ENCODE peak calls at places on chromosomes 4 and X, in five cellular contexts. Y is ovary; O is GM23248; C is CD4-positive, CD25-positive, alpha-beta regulatory T cell; E is WERI-Rb-1. D is an unnamed sample.

GRCh38 chr4:96228463-96228862 is 388.6 kb downstream of the PDHA2 start:
- DNase-seq in Y (no peak), O (no peak), C (no peak), E (no peak), D (no peak)

GRCh38 chrX:108736509-108737479 is at the start of gene IRS4:
- DNase-seq in O (peak), E (no peak), C (no peak), Y (peak), D (no peak)

GRCh38 chr4:5470318-5470889 is 238.0 kb downstream of the EVC2 start:
- DNase-seq in O (peak), C (no peak), Y (no peak), E (no peak), D (no peak)

GRCh38 chr4:94356444-94356843 is 13.8 kb upstream of the HPGDS start:
- DNase-seq in Y (no peak), E (no peak), C (no peak), O (no peak), D (no peak)

GRCh38 chrX:96382018-96382417 is 302.6 kb upstream of the DIAPH2 start:
- DNase-seq in E (no peak), O (no peak), C (no peak), Y (no peak), D (no peak)

GRCh38 chrX:133849676-133850075 is 135.7 kb downstream of the GPC3 start:
- DNase-seq in O (no peak), C (no peak), E (no peak), Y (no peak), D (no peak)

GRCh38 chr4:99084595-99084994 is 4.0 kb downstream of the ADH5 start:
- DNase-seq in Y (no peak), E (no peak), O (no peak), C (no peak), D (no peak)

GRCh38 chr4:177369372-177369771 is 59.7 kb downstream of the NEIL3 start:
- DNase-seq in C (no peak), Y (no peak), O (peak), E (no peak), D (no peak)

GRCh38 chr4:48815483-48815882 is 15.4 kb upstream of the OCIAD1 start:
- DNase-seq in E (no peak), O (no peak), C (peak), Y (no peak), D (no peak)

GRCh38 chrX:26851981-26852380 is 611.2 kb downstream of the PPP4R3C start:
- DNase-seq in Y (no peak), C (no peak), E (peak), O (peak), D (no peak)

GRCh38 chr4:174005422-174005821 is 278.0 kb downstream of the FBXO8 start:
- DNase-seq in Y (no peak), E (peak), O (no peak), C (no peak), D (no peak)

GRCh38 chrX:115968436-115969252 is 201.9 kb upstream of the AGTR2 start:
- DNase-seq in O (peak), Y (peak), C (no peak), E (no peak), D (no peak)

GRCh38 chrX:106436695-106437094 is 175.1 kb upstream of the RADX start:
- DNase-seq in Y (no peak), C (no peak), E (no peak), O (no peak), D (no peak)

GRCh38 chr4:82744284-82744963 is 54.2 kb downstream of the SCD5 start:
- DNase-seq in O (peak), Y (no peak), E (no peak), C (no peak), D (peak)

GRCh38 chr4:88957570-88957969 is 99.4 kb downstream of the FAM13A start:
- DNase-seq in E (no peak), Y (no peak), O (no peak), C (no peak), D (no peak)

GRCh38 chrX:122269243-122269781 is 914.8 kb upstream of the GRIA3 start:
- DNase-seq in C (no peak), Y (no peak), O (peak), E (no peak), D (no peak)

GRCh38 chrX:40170830-40171512 is 73.2 kb upstream of the BCOR start:
- DNase-seq in O (peak), C (peak), E (peak), Y (no peak), D (peak)

GRCh38 chr4:986949-987688 is at the start of gene IDUA:
- DNase-seq in C (peak), Y (peak), E (peak), O (peak), D (peak)

GRCh38 chr4:47863486-47863885 is 25.6 kb upstream of the CORIN start:
- DNase-seq in E (no peak), C (no peak), O (peak), Y (no peak), D (no peak)

GRCh38 chrX:69179380-69179911 is 14.2 kb upstream of the PJA1 start:
- DNase-seq in E (peak), Y (peak), O (no peak), C (no peak), D (no peak)

GRCh38 chrX:153944140-153944799 is at the start of gene RENBP:
- DNase-seq in E (peak), C (peak), Y (no peak), O (no peak), D (peak)

GRCh38 chr4:98473046-98473445 is 185.4 kb downstream of the TSPAN5 start:
- DNase-seq in E (no peak), Y (no peak), C (no peak), O (peak), D (no peak)

GRCh38 chr4:156884183-156884582 is 87.4 kb downstream of the PDGFC start:
- DNase-seq in C (no peak), E (no peak), O (peak), Y (no peak), D (no peak)
- H3K4me3 ChIP-seq in C (no peak), E (no peak), O (peak), Y (no peak), D (no peak)

GRCh38 chr4:103445377-103445776 is 247.2 kb upstream of the CENPE start:
- DNase-seq in C (no peak), O (no peak), Y (no peak), E (no peak), D (no peak)
- H3K27ac ChIP-seq in C (no peak), O (no peak), Y (no peak), E (no peak), D (no peak)

GRCh38 chr4:113637363-113637762 is 124.2 kb downstream of the CAMK2D start:
- DNase-seq in Y (no peak), O (peak), C (no peak), E (no peak), D (no peak)
- H3K4me3 ChIP-seq in Y (no peak), O (no peak), C (peak), E (no peak), D (no peak)

GRCh38 chr4:26033389-26033788 is 119.4 kb downstream of the SMIM20 start:
- DNase-seq in C (no peak), E (no peak), O (no peak), Y (no peak), D (no peak)
- H3K27ac ChIP-seq in C (no peak), E (peak), O (peak), Y (no peak), D (no peak)

DNA sequence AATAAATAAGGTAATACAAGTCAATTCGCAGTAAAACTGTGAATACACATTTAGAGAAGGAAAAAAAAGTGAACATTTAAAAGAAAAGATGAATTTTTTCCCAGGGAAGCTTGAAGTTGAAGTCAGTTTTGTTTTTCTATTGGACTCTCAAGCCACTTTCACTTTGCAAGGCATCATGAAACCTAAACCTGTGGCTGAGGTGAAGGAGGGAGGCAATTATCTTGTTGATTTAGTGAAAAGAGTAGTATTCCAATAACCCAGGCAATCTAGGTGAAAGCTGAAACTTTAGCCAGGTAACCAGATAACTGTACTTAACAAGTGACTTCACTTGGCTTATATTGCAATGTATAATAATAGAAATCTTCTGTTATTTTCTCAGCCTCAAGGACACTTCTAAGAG is 138.6 kb downstream of the HDX start:
- DNase-seq in Y (no peak), E (no peak), C (no peak), O (peak), D (no peak)
- H3K4me3 ChIP-seq in Y (no peak), E (no peak), C (no peak), O (peak), D (no peak)

GRCh38 chr4:145178740-145179139 is 1.6 kb downstream of the OTUD4 start:
- DNase-seq in E (no peak), C (peak), O (no peak), Y (no peak), D (no peak)
- H3K27ac ChIP-seq in E (peak), C (peak), O (peak), Y (peak), D (peak)

DNA sequence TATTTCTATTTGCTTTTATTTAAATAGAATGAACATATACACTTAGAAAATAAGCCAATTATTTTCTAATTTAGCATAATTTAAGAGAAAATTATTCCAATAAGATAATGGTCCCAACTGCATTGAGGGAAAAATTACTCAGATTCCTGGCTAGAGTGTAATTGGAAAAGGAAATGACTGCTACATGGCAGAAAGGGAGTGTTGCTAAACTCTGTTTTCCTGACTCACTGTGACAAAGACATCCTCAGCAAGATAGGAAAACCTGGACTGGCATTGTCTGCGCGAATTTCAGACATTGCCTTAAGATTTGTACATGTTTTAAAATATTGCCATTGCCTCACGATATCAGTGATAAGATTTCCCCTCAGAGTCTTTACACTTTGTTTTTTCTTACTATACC is 8.2 kb downstream of the TNIP3 start:
- DNase-seq in E (no peak), Y (no peak), C (no peak), O (peak), D (peak)
- H3K4me3 ChIP-seq in E (no peak), Y (no peak), C (no peak), O (peak), D (peak)

GRCh38 chr4:168765322-168765721 is 244.7 kb downstream of the CBR4 start:
- DNase-seq in O (no peak), E (no peak), Y (no peak), C (no peak), D (no peak)

GRCh38 chr4:168765726-168766125 is 244.3 kb downstream of the CBR4 start:
- DNase-seq in E (no peak), Y (no peak), C (no peak), O (peak), D (no peak)

GRCh38 chr4:168769416-168769815 is 240.6 kb downstream of the CBR4 start:
- DNase-seq in C (no peak), O (peak), E (no peak), Y (no peak), D (no peak)

GRCh38 chr4:168769857-168770256 is 240.2 kb downstream of the CBR4 start:
- DNase-seq in C (no peak), E (no peak), O (no peak), Y (no peak), D (no peak)

DNA sequence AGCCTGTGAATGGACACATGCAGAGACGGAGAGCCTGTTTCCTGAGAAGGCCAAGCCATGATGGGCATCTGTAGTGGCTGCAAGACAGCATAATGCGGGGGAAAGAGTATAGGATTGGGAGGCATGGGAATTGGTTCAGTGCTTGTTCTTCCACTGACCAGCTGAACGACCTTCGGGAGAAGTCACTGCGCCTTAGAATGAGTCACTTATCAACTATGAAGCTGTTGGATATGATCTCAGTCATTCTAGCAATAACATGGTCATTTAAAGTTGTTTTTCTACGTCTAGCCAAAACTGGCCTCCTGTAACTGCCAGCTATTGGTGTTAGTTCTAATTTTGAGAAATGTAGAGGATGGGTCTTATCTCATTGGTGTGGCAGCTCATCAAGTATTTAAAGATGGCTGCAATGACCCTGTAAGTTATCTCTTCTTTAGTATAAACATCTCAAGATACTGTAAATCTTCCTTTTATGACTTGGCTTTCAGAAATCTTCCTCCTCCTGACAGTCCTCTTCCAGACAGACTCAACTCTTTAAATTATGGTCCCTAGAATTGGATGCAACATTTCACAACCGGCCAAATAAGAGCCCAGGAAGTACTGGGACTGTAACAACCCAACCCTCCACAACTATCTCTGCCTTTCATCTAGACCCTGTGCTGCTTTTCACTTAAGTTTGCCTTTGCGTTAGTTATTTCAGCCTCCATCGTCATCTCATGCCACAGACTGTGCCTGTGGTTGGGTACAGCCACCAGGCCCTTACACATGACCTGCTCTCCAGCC is 243.3 kb downstream of the CBR4 start:
- DNase-seq in Y (no peak), E (no peak), C (no peak), O (peak), D (no peak)
- H3K27ac ChIP-seq in Y (no peak), E (no peak), C (no peak), O (peak), D (no peak)

GRCh38 chr4:161382655-161383054 is 781.1 kb downstream of the FSTL5 start:
- DNase-seq in O (no peak), E (no peak), C (no peak), Y (no peak), D (no peak)
- H3K4me3 ChIP-seq in O (no peak), E (no peak), C (no peak), Y (no peak), D (no peak)

DNA sequence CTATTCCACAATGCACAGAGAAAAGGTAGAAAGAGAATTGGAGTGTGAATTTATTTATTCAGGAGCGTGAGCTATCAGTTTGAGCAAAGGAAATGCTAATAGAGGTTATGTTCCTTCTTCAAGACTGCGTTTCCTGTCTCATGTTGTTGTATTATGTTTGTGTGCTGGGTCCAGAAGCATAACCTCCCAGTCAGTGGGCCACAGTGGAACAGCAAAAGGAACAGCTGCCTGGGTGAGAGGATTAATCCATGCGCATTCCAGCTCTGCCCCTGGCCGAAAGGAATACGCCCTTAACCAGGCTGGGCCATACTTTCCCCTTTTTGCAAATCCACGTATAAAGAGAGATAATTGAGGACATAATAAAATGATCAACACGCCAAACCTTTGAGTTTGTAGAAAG is 32.4 kb upstream of the ARX start:
- DNase-seq in E (no peak), C (no peak), Y (no peak), O (no peak), D (peak)
- H3K27ac ChIP-seq in E (no peak), C (no peak), Y (no peak), O (no peak), D (peak)